ENCODE peak calls at places on chromosomes 7 and 10, in four cellular contexts. J is K562, D is H7, B is cardiac muscle cell. I is an unnamed sample.

GRCh38 chr10:98349508-98349922 is 65.5 kb downstream of the PYROXD2 start:
- DNase-seq in J (no peak), D (no peak), B (no peak), I (no peak)

GRCh38 chr10:18822156-18822555 is 162.9 kb downstream of the ARL5B start:
- DNase-seq in J (no peak), D (no peak), B (peak; percentile 78), I (no peak)

GRCh38 chr7:21641546-21641945 is 98.7 kb downstream of the DNAH11 start:
- DNase-seq in J (no peak), D (no peak), B (no peak), I (no peak)

GRCh38 chr7:73995821-73996511 is 32.0 kb upstream of the ELN start:
- DNase-seq in J (no peak), D (no peak), B (no peak), I (no peak)

GRCh38 chr10:93417264-93417663 is 64.9 kb downstream of the MYOF start:
- DNase-seq in J (no peak), D (no peak), B (peak; percentile 46), I (no peak)

GRCh38 chr10:48804740-48805182 is 120.1 kb downstream of the WDFY4 start:
- DNase-seq in J (no peak), D (no peak), B (peak; percentile 6), I (no peak)

GRCh38 chr7:92667816-92668540 is 77.8 kb upstream of the FAM133B start:
- DNase-seq in J (no peak), D (no peak), B (no peak), I (no peak)

GRCh38 chr10:3495281-3495680 is 289.7 kb downstream of the KLF6 start:
- DNase-seq in J (no peak), D (no peak), B (no peak), I (no peak)

GRCh38 chr10:92696606-92697383 is 7.0 kb downstream of the HHEX start:
- DNase-seq in J (peak; percentile 25), D (peak; percentile 58), B (no peak), I (no peak)

GRCh38 chr7:129607471-129608120 is 3.9 kb upstream of the NRF1 start:
- DNase-seq in J (peak; percentile 85), D (peak; percentile 82), B (peak; percentile 55), I (no peak)

GRCh38 chr10:124701881-124702656 is 42.1 kb downstream of the FAM53B start:
- DNase-seq in J (peak; percentile 16), D (no peak), B (no peak), I (no peak)

GRCh38 chr7:104943502-104944343 is 70.3 kb upstream of the KMT2E start:
- DNase-seq in J (peak; percentile 81), D (no peak), B (peak; percentile 48), I (peak; percentile 80)

GRCh38 chr7:4742051-4742573 is 33.3 kb upstream of the AP5Z1 start:
- DNase-seq in J (no peak), D (no peak), B (no peak), I (no peak)

GRCh38 chr10:122855745-122856144 is 10.1 kb upstream of the CUZD1 start:
- DNase-seq in J (no peak), D (no peak), B (no peak), I (no peak)

GRCh38 chr10:95242581-95243317 is 48.1 kb downstream of the PDLIM1 start:
- DNase-seq in J (no peak), D (peak; percentile 67), B (peak; percentile 58), I (no peak)

GRCh38 chr10:60846173-60846572 is 67.9 kb downstream of the CDK1 start:
- DNase-seq in J (no peak), D (no peak), B (no peak), I (no peak)

GRCh38 chr7:16926283-16926682 is 44.5 kb upstream of the AGR3 start:
- DNase-seq in J (no peak), D (no peak), B (peak; percentile 11), I (no peak)

GRCh38 chr7:76000566-76000965 is 6.2 kb upstream of the TMEM120A start:
- DNase-seq in J (no peak), D (peak; percentile 31), B (no peak), I (no peak)

GRCh38 chr10:76647276-76647675 is 990.3 kb downstream of the KCNMA1 start:
- DNase-seq in J (no peak), D (no peak), B (no peak), I (no peak)

DNA sequence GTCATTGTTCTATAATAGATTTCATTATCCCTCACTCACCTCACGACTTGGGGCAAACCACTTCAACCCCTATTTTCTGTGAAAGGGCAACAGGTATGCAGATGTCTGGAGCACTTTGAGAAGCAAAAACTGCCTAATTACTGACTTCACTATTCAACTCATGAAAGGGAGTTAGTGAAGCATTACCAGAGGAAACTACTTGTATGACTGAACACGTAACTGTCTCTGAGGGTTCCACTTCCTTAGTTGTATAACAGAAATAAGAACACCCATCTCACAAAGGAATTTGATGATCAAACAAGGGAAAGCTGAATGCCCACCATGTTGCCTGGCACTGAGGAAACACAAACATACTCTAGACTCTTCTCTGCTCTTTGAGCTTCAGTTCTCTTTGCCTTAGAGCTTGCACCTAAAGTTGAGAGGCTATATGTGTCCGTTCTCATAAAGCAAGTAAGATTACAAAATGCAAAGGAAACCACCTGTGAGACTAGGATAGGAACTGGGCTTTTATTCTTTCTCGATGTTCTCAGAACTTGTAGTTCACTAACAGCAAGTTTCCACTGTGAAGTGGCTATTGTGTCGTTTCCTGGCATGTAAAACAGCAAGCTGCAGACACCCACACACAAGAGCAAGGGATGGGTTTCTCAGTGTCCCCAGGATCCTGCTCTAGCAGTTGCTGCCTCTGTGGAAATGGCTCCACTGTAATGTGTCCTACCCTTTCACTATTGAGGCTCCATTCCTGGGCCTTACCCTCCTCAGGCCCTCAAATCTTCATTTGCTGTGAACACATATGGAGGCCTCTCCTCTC is 2.6 kb downstream of the TMEM243 start:
- DNase-seq in J (no peak), D (no peak), B (no peak), I (no peak)
- H3K4me3 ChIP-seq in J (no peak overlapping the region), D (no peak overlapping the region), B (no peak overlapping the region), I (no peak overlapping the region)

GRCh38 chr7:95509199-95509598 is 23.5 kb downstream of the ASB4 start:
- DNase-seq in J (no peak), D (peak; percentile 32), B (peak; percentile 52), I (no peak)

GRCh38 chr7:95517458-95517857 is 31.7 kb downstream of the ASB4 start:
- DNase-seq in J (no peak), D (no peak), B (no peak), I (no peak)

GRCh38 chr7:95508780-95509179 is 23.0 kb downstream of the ASB4 start:
- DNase-seq in J (no peak), D (no peak), B (no peak), I (no peak)

GRCh38 chr7:95511716-95512260 is 26.0 kb downstream of the ASB4 start:
- DNase-seq in J (peak; percentile 59), D (peak; percentile 19), B (peak; percentile 75), I (peak; percentile 56)
- H3K4me3 ChIP-seq in J (no peak overlapping the region), D (no peak overlapping the region), B (no peak overlapping the region), I (no peak overlapping the region)

GRCh38 chr7:156607332-156608175 is 33.0 kb upstream of the RNF32 start:
- DNase-seq in J (no peak), D (peak; percentile 70), B (no peak), I (no peak)
- H3K4me3 ChIP-seq in J (no peak overlapping the region), D (no peak overlapping the region), B (no peak overlapping the region), I (peak overlapping the region; percentile 26)

GRCh38 chr10:128050117-128050516 is 76.1 kb downstream of the MKI67 start:
- DNase-seq in J (no peak), D (no peak), B (no peak), I (no peak)
- H3K4me3 ChIP-seq in J (no peak overlapping the region), D (no peak overlapping the region), B (no peak overlapping the region), I (no peak overlapping the region)

GRCh38 chr7:98203261-98203963 is 7.8 kb upstream of the BHLHA15 start:
- DNase-seq in J (no peak), D (no peak), B (no peak), I (no peak)
- H3K4me3 ChIP-seq in J (no peak overlapping the region), D (no peak overlapping the region), B (no peak overlapping the region), I (no peak overlapping the region)

GRCh38 chr10:110211455-110211843 is 4.0 kb downstream of the MXI1 start:
- DNase-seq in J (no peak), D (no peak), B (no peak), I (no peak)
- H3K4me3 ChIP-seq in J (peak overlapping the region; percentile 59), D (peak overlapping the region; percentile 39), B (peak overlapping the region; percentile 67), I (peak overlapping the region; percentile 69)

GRCh38 chr7:67301667-67302066 is 305.0 kb downstream of the TYW1 start:
- DNase-seq in J (no peak), D (no peak), B (no peak), I (no peak)
- H3K4me3 ChIP-seq in J (peak overlapping the region; percentile 67), D (peak overlapping the region; percentile 80), B (peak overlapping the region; percentile 97), I (peak overlapping the region; percentile 78)

GRCh38 chr7:44880317-44881018 is 4.9 kb downstream of the PURB start:
- DNase-seq in J (no peak), D (no peak), B (no peak), I (no peak)
- H3K4me3 ChIP-seq in J (peak overlapping the region; percentile 78), D (no peak overlapping the region), B (peak overlapping the region; percentile 71), I (no peak overlapping the region)

I was measured in prostate gland.